ENCODE peak calls at places on chromosomes 1 and 21, in four cellular contexts. One of them, this sample, is unnamed.

GRCh38 chr1:81670286-81670685 is 130.4 kb upstream of the ADGRL2 start:
- DNase-seq in H1: no peak
- DNase-seq in MM.1S: no peak
- DNase-seq in fibroblast of lung: peak; percentile 97
- DNase-seq in this sample: no peak

GRCh38 chr1:235336903-235337302 is 8.5 kb downstream of the GGPS1 start:
- DNase-seq in H1: no peak
- DNase-seq in MM.1S: peak; percentile 64
- DNase-seq in fibroblast of lung: peak; percentile 31
- DNase-seq in this sample: no peak

GRCh38 chr1:180101411-180101810 is 53.3 kb upstream of the QSOX1 start:
- DNase-seq in H1: no peak
- DNase-seq in MM.1S: no peak
- DNase-seq in fibroblast of lung: no peak
- DNase-seq in this sample: no peak

GRCh38 chr1:6180215-6180577 is at the start of gene CHD5:
- DNase-seq in H1: peak; percentile 82
- DNase-seq in MM.1S: no peak
- DNase-seq in fibroblast of lung: no peak
- DNase-seq in this sample: no peak

GRCh38 chr1:65791860-65792670 is 630 bp upstream of the PDE4B start:
- DNase-seq in H1: peak; percentile 66
- DNase-seq in MM.1S: no peak
- DNase-seq in fibroblast of lung: peak; percentile 52
- DNase-seq in this sample: peak; percentile 3

GRCh38 chr1:110008971-110009565 is 24.5 kb downstream of the AHCYL1 start:
- DNase-seq in H1: no peak
- DNase-seq in MM.1S: no peak
- DNase-seq in fibroblast of lung: no peak
- DNase-seq in this sample: no peak

GRCh38 chr1:113756461-113756860 is 2.8 kb downstream of the PHTF1 start:
- DNase-seq in H1: no peak
- DNase-seq in MM.1S: no peak
- DNase-seq in fibroblast of lung: no peak
- DNase-seq in this sample: no peak

GRCh38 chr21:46639489-46640386 is 4.3 kb downstream of the PRMT2 start:
- DNase-seq in H1: no peak
- DNase-seq in MM.1S: no peak
- DNase-seq in fibroblast of lung: peak; percentile 49
- DNase-seq in this sample: no peak

GRCh38 chr1:53081384-53082066 is 19.5 kb downstream of the PODN start:
- DNase-seq in H1: no peak
- DNase-seq in MM.1S: no peak
- DNase-seq in fibroblast of lung: no peak
- DNase-seq in this sample: no peak

GRCh38 chr1:230979952-230980351 is 1.1 kb downstream of the ARV1 start:
- DNase-seq in H1: no peak
- DNase-seq in MM.1S: no peak
- DNase-seq in fibroblast of lung: no peak
- DNase-seq in this sample: no peak
- H3K9ac ChIP-seq in H1: no peak overlapping the region
- H3K9ac ChIP-seq in MM.1S: peak overlapping the region; percentile 75
- H3K9ac ChIP-seq in fibroblast of lung: no peak overlapping the region
- H3K9ac ChIP-seq in this sample: no peak overlapping the region

GRCh38 chr1:246482780-246483179 is 24.3 kb downstream of the SMYD3 start:
- DNase-seq in H1: no peak
- DNase-seq in MM.1S: no peak
- DNase-seq in fibroblast of lung: peak; percentile 52
- DNase-seq in this sample: no peak
- H3K9ac ChIP-seq in H1: no peak overlapping the region
- H3K9ac ChIP-seq in MM.1S: no peak overlapping the region
- H3K9ac ChIP-seq in fibroblast of lung: no peak overlapping the region
- H3K9ac ChIP-seq in this sample: no peak overlapping the region

DNA sequence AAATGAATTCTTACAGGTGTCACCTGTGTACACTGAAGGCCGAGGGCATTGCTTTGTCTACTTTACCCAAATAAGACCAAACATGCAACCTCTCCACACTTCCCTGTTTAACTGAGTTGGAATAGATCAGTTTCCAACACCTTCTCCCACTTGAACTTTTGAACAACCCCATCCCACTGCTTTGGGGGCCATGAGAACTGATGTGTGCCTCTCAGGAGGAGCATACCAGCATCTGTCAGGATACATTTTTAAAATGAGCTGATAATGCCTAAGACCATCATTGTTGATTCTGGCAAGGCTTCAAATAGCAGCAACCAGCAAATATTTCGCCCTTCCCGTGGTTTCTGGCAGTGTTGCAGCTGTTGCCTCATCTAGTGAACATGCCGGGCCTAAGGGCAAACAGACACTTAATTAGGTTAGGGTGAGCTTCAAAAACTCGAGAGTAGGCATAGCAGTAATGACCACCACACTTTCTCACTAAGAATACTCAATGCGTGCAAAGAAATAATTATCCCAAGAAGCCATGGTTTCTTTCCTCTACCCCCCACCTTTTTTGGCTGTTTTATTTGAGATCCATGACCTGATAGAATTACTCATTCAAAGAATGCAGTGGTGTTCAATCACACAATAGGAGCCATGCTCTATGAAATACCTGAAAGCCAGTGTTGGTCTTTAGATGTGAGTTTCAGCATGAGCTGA is 63.7 kb downstream of the MAP10 start:
- DNase-seq in H1: no peak
- DNase-seq in MM.1S: no peak
- DNase-seq in fibroblast of lung: peak; percentile 89
- DNase-seq in this sample: no peak
- H3K9ac ChIP-seq in H1: no peak overlapping the region
- H3K9ac ChIP-seq in MM.1S: no peak overlapping the region
- H3K9ac ChIP-seq in fibroblast of lung: no peak overlapping the region
- H3K9ac ChIP-seq in this sample: no peak overlapping the region

GRCh38 chr1:63894627-63895256 is 120.9 kb downstream of the ROR1 start:
- DNase-seq in H1: no peak
- DNase-seq in MM.1S: no peak
- DNase-seq in fibroblast of lung: no peak
- DNase-seq in this sample: no peak

GRCh38 chr1:63891211-63891610 is 117.4 kb downstream of the ROR1 start:
- DNase-seq in H1: no peak
- DNase-seq in MM.1S: no peak
- DNase-seq in fibroblast of lung: no peak
- DNase-seq in this sample: no peak

GRCh38 chr1:63892632-63893395 is 119.0 kb downstream of the ROR1 start:
- DNase-seq in H1: no peak
- DNase-seq in MM.1S: no peak
- DNase-seq in fibroblast of lung: peak; percentile 80
- DNase-seq in this sample: no peak

GRCh38 chr1:63890468-63890867 is 116.7 kb downstream of the ROR1 start:
- DNase-seq in H1: no peak
- DNase-seq in MM.1S: no peak
- DNase-seq in fibroblast of lung: no peak
- DNase-seq in this sample: no peak

GRCh38 chr1:63893976-63894375 is 120.2 kb downstream of the ROR1 start:
- DNase-seq in H1: no peak
- DNase-seq in MM.1S: no peak
- DNase-seq in fibroblast of lung: no peak
- DNase-seq in this sample: no peak
- H3K9ac ChIP-seq in H1: no peak overlapping the region
- H3K9ac ChIP-seq in MM.1S: no peak overlapping the region
- H3K9ac ChIP-seq in fibroblast of lung: no peak overlapping the region
- H3K9ac ChIP-seq in this sample: no peak overlapping the region

GRCh38 chr1:87449348-87449963 is 120.8 kb downstream of the LMO4 start:
- DNase-seq in H1: no peak
- DNase-seq in MM.1S: peak; percentile 87
- DNase-seq in fibroblast of lung: peak; percentile 5
- DNase-seq in this sample: no peak
- H3K9ac ChIP-seq in H1: no peak overlapping the region
- H3K9ac ChIP-seq in MM.1S: peak overlapping the region; percentile 38
- H3K9ac ChIP-seq in fibroblast of lung: no peak overlapping the region
- H3K9ac ChIP-seq in this sample: no peak overlapping the region

GRCh38 chr1:71081697-71082080 is 854 bp upstream of the ZRANB2 start:
- DNase-seq in H1: no peak
- DNase-seq in MM.1S: no peak
- DNase-seq in fibroblast of lung: no peak
- DNase-seq in this sample: no peak
- H3K9ac ChIP-seq in H1: no peak overlapping the region
- H3K9ac ChIP-seq in MM.1S: peak overlapping the region; percentile 95
- H3K9ac ChIP-seq in fibroblast of lung: no peak overlapping the region
- H3K9ac ChIP-seq in this sample: no peak overlapping the region